ENCODE peak calls at places on chromosome 14, in seven cellular contexts. U, P, G, W, K, L and I are unnamed samples. For H3K4me1, the result is how much of the 10 kb centered on the place peaks cover.

GRCh38 chr14:100813291-100813690 is 12.6 kb upstream of the MEG3 start:
- DNase-seq in U (no peak), P (no peak), G (no peak), W (no peak), K (no peak), L (no peak), I (no peak)

GRCh38 chr14:21072781-21073339 is 2.8 kb downstream of the ARHGEF40 start:
- DNase-seq in U (no peak), P (no peak), G (no peak), W (peak), K (peak), L (no peak), I (no peak)

GRCh38 chr14:20478915-20479314 is 9.7 kb downstream of the PNP start:
- DNase-seq in U (no peak), P (no peak), G (no peak), W (no peak), K (no peak), L (no peak), I (no peak)

GRCh38 chr14:59484611-59485174 is 376 bp downstream of the JKAMP start:
- DNase-seq in U (no peak), P (no peak), G (no peak), W (no peak), K (no peak), L (no peak), I (no peak)

GRCh38 chr14:63875311-63875710 is 22.5 kb downstream of the SYNE2 start:
- DNase-seq in U (no peak), P (no peak), G (no peak), W (no peak), K (no peak), L (no peak), I (no peak)

GRCh38 chr14:85342858-85343607 is 186.9 kb upstream of the FLRT2 start:
- DNase-seq in U (no peak), P (no peak), G (no peak), W (no peak), K (no peak), L (no peak), I (no peak)

GRCh38 chr14:72616294-72616693 is 277.6 kb downstream of the DPF3 start:
- DNase-seq in U (no peak), P (no peak), G (no peak), W (no peak), K (no peak), L (no peak), I (no peak)

GRCh38 chr14:21852061-21852664 is 178.5 kb upstream of the OR4E1 start:
- DNase-seq in U (peak), P (peak), G (peak), W (peak), K (peak), L (no peak), I (no peak)

GRCh38 chr14:102731871-102732800 is 45.1 kb upstream of the TRAF3 start:
- DNase-seq in U (no peak), P (no peak), G (no peak), W (no peak), K (no peak), L (no peak), I (no peak)

GRCh38 chr14:67653651-67654280 is 20.7 kb downstream of the VTI1B start:
- DNase-seq in U (no peak), P (no peak), G (no peak), W (no peak), K (no peak), L (peak), I (no peak)

GRCh38 chr14:88289214-88289613 is 33.9 kb downstream of the KCNK10 start:
- DNase-seq in U (no peak), P (no peak), G (no peak), W (no peak), K (no peak), L (no peak), I (no peak)

GRCh38 chr14:55077155-55077554 is 25.7 kb downstream of the MAPK1IP1L start:
- DNase-seq in U (peak), P (no peak), G (peak), W (peak), K (peak), L (no peak), I (peak)

GRCh38 chr14:72383869-72384268 is 451.6 kb downstream of the RGS6 start:
- DNase-seq in U (no peak), P (no peak), G (no peak), W (no peak), K (no peak), L (no peak), I (no peak)

GRCh38 chr14:79177106-79177505 is 1006.9 kb downstream of the NRXN3 start:
- DNase-seq in U (no peak), P (no peak), G (no peak), W (no peak), K (no peak), L (no peak), I (no peak)

GRCh38 chr14:76699901-76700590 is 61.2 kb upstream of the VASH1 start:
- DNase-seq in U (no peak), P (no peak), G (no peak), W (no peak), K (no peak), L (no peak), I (no peak)

GRCh38 chr14:100568998-100569733 is 18.1 kb downstream of the BEGAIN start:
- DNase-seq in U (no peak), P (no peak), G (no peak), W (no peak), K (no peak), L (no peak), I (no peak)

GRCh38 chr14:31700282-31701074 is 139.3 kb downstream of the NUBPL start:
- DNase-seq in U (no peak), P (no peak), G (no peak), W (no peak), K (no peak), L (no peak), I (no peak)

GRCh38 chr14:55031190-55031589 is 4.2 kb downstream of the SOCS4 start:
- DNase-seq in U (no peak), P (no peak), G (no peak), W (no peak), K (no peak), L (no peak), I (no peak)

GRCh38 chr14:38255673-38256357 is at the start of gene CLEC14A:
- DNase-seq in U (peak), P (peak), G (no peak), W (no peak), K (no peak), L (no peak), I (peak)

GRCh38 chr14:102693006-102693755 is 84.1 kb upstream of the TRAF3 start:
- DNase-seq in U (peak), P (no peak), G (peak), W (no peak), K (no peak), L (no peak), I (no peak)

GRCh38 chr14:59507063-59507751 is 22.9 kb downstream of the JKAMP start:
- DNase-seq in U (peak), P (peak), G (peak), W (peak), K (peak), L (no peak), I (no peak)

GRCh38 chr14:100290607-100291304 is 15.5 kb downstream of the SLC25A29 start:
- DNase-seq in U (no peak), P (no peak), G (peak), W (no peak), K (no peak), L (no peak), I (no peak)

GRCh38 chr14:55772521-55772920 is 192.5 kb downstream of the KTN1 start:
- DNase-seq in U (no peak), P (no peak), G (no peak), W (no peak), K (no peak), L (no peak), I (no peak)

GRCh38 chr14:45743884-45744283 is 490.9 kb upstream of the MIS18BP1 start:
- DNase-seq in U (no peak), P (no peak), G (no peak), W (no peak), K (no peak), L (no peak), I (no peak)

GRCh38 chr14:29453045-29453444 is 474.6 kb downstream of the PRKD1 start:
- DNase-seq in U (no peak), P (no peak), G (no peak), W (no peak), K (no peak), L (no peak), I (no peak)

GRCh38 chr14:90799420-90799819 is 16.8 kb downstream of the TTC7B start:
- DNase-seq in U (no peak), P (no peak), G (no peak), W (no peak), K (no peak), L (no peak), I (no peak)

GRCh38 chr14:60485600-60486251 is at the start of gene C14orf39:
- DNase-seq in U (peak), P (no peak), G (no peak), W (no peak), K (no peak), L (no peak), I (no peak)

GRCh38 chr14:55103005-55103640 is 25.9 kb upstream of the LGALS3 start:
- DNase-seq in U (peak), P (peak), G (peak), W (peak), K (peak), L (peak), I (peak)

GRCh38 chr14:92997343-92998061 is 74.6 kb downstream of the CHGA start:
- DNase-seq in U (no peak), P (no peak), G (no peak), W (no peak), K (no peak), L (no peak), I (no peak)

GRCh38 chr14:84961637-84962036 is 568.3 kb upstream of the FLRT2 start:
- DNase-seq in U (no peak), P (no peak), G (no peak), W (no peak), K (no peak), L (no peak), I (no peak)

GRCh38 chr14:101033006-101033405 is 129.5 kb upstream of the RTL1 start:
- DNase-seq in U (no peak), P (no peak), G (no peak), W (no peak), K (no peak), L (peak), I (peak)

GRCh38 chr14:88707088-88707487 is 85.7 kb downstream of the EML5 start:
- DNase-seq in U (no peak), P (no peak), G (no peak), W (no peak), K (no peak), L (no peak), I (no peak)

GRCh38 chr14:78358631-78359030 is 188.5 kb downstream of the NRXN3 start:
- DNase-seq in U (no peak), P (no peak), G (no peak), W (no peak), K (no peak), L (no peak), I (no peak)

GRCh38 chr14:55107766-55108554 is 21.1 kb upstream of the LGALS3 start:
- DNase-seq in U (no peak), P (no peak), G (peak), W (peak), K (peak), L (peak), I (peak)

DNA sequence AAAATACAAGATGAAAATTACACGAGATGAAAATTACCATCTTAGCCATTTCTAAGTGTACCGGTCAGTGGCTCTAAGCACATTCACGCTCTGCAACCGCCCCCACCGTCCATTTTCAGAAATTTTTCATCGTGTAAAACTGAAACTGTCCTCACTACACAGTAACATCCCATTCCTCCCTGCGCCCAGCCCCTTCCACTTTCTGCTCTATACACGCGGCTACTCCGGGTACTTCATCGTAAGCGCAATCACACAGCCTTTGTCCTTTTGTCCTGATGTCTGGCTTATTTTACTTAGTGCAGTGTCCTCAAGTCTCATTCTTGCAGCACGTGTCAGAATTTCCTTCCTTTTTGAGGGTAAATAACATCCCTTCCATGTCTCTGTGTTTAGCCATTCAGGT is 3.6 kb upstream of the GPR132 start:
- DNase-seq in U (no peak), P (no peak), G (no peak), W (no peak), K (no peak), L (no peak), I (no peak)
- TF ChIP-seq POLR2AphosphoS5 in U (no peak), P (no peak), G (no peak), W (no peak), K (no peak), L (no peak), I (no peak)

GRCh38 chr14:23566782-23567185 is 807 bp downstream of the AP1G2 start:
- DNase-seq in U (no peak), P (no peak), G (no peak), W (peak), K (no peak), L (no peak), I (peak)
- H3K27ac ChIP-seq in U (no peak), P (peak), G (peak), W (peak), K (peak), L (peak), I (peak)

GRCh38 chr14:52110441-52111086 is 41.7 kb upstream of the NID2 start:
- DNase-seq in U (no peak), P (no peak), G (no peak), W (no peak), K (no peak), L (no peak), I (no peak)
- H3K4me1 ChIP-seq in U (under half), P (under half), G (under half), W (under half), K (under half), L (under half), I (under half)

DNA sequence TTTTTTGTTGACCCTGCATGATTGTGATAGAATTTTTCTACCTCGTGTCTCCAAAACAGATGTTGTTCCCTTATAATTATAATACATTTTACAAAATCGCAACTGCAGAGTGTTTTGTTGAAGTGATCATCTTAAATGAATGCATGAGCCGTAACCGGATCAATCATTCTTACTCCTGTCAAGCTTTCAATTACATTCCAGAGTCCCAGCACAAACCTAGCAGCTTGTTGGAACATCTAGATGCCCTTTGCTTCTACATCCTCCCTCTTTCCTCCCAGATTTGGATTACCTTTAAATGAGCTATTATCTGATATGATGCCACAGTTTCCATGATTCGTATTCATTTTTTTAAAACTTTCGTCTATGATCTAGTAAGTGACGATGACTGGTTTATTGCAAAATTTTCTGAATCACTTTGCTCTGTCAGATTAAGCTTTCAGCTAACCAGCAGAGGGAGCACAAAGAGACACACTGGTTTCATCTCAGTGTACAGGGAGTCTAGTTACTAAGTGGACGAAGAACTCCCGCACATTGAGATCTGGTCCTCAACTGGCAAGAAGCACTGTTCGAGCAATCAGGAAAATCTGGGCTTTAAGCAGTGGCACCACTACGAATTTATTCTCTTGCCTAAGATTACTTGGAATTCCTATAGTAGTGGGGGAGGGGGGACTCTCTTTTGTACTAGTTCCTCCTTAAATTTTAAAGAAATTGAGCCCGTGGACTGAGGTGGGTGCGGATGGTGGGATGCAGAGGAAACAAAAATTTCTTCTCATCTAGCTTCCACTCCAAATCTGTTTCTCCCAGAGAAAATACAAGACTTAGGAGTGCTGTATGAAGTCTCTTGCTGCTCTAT is 40.9 kb downstream of the TSHR start:
- DNase-seq in U (peak), P (no peak), G (peak), W (no peak), K (peak), L (no peak), I (no peak)
- TF ChIP-seq POLR2AphosphoS5 in U (no peak), P (no peak), G (no peak), W (no peak), K (no peak), L (no peak), I (peak)

DNA sequence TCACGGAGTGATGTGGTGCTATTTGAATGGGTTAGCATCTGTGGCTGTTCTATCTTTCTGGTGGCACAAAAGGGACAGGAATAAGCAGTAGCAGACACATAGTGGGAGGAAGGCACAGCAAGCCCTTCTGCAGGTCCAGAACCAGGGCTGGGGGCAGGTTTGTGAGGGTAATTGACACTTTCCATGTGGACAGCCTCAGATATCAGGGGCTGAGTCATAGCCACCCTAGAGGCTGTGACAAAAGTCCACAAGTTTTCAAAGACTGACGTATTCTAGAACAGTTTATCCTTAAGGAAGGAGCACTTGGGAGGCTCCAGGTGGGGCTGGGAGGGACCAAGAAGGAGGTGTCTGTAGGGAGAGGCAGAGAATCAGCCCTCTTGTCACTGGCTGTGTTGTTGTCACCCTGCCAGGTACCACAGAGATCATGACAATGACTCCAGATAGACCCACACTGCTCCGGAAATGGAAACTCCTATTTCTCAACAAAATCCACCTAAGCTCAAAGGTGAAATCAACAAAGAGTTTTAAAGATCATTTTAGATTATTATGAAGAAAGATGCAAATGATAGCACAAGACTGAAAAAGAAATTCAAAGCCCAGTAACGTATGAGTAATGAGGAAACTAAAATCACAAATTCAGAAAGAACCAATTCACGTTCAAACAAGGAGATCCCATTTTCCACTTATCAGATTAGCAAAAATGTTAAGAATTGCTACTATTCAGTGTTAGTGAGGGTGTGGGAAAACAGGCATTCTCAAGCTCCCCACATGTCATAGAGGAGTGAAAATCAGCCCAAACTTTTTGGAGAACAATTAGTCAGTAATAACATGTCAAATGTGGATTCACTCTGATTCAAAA is 48.3 kb downstream of the NFKBIA start:
- DNase-seq in U (no peak), P (no peak), G (peak), W (no peak), K (peak), L (no peak), I (no peak)
- H3K27ac ChIP-seq in U (no peak), P (no peak), G (peak), W (no peak), K (peak), L (no peak), I (peak)

GRCh38 chr14:68707496-68707895 is 85.4 kb downstream of the ZFP36L1 start:
- DNase-seq in U (no peak), P (no peak), G (no peak), W (no peak), K (no peak), L (no peak), I (no peak)
- H3K4me1 ChIP-seq in U (under half), P (under half), G (half or more), W (under half), K (under half), L (under half), I (under half)

GRCh38 chr14:35419429-35419841 is 14.9 kb upstream of the NFKBIA start:
- DNase-seq in U (no peak), P (no peak), G (peak), W (no peak), K (no peak), L (no peak), I (no peak)
- TF ChIP-seq POLR2AphosphoS5 in U (no peak), P (no peak), G (no peak), W (no peak), K (no peak), L (no peak), I (no peak)

DNA sequence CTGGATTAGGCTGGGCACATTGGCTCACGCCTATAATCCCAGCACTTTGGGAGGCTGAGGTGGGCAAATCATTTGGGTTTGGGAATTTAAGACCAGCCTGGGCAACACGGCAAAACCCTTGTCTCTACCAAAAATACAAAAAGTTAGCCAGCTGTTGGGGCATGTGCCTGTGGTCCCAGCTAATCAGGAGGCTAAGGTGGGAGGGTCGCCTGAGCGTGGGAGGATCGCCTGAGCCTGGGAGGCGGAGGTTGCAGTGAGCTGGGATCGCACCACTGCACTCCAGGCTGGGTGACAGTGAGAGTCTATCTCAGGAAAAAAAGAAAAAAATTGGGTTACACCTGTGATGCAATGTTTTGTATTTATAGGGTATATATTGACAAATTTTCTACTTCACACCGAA is 5.3 kb downstream of the NEK9 start:
- DNase-seq in U (no peak), P (no peak), G (no peak), W (no peak), K (no peak), L (no peak), I (no peak)
- H3K27ac ChIP-seq in U (no peak), P (no peak), G (no peak), W (no peak), K (no peak), L (no peak), I (no peak)